ENCODE peak calls at places on chromosomes 11 and 22, in ten cellular contexts. L is progenitor cell of endocrine pancreas; U is mammary epithelial cell; Q is right atrium auricular region; M is A549; X is AG09309; S is upper lobe of left lung; T is psoas muscle; J is activated CD8-positive, alpha-beta T cell treated with anti-CD3 and anti-CD28 coated beads for 36 hours; O is BE2C. B is an unnamed sample.

GRCh38 chr11:13376838-13377237 is 86.2 kb downstream of the BTBD10 start:
- DNase-seq in L (no peak), U (no peak), Q (no peak), M (no peak), X (no peak), S (no peak), T (no peak), J (no peak), O (no peak), B (no peak)

GRCh38 chr11:60193687-60194433 is 11.0 kb upstream of the MS4A6A start:
- DNase-seq in L (peak), U (peak), Q (peak), M (peak), X (no peak), S (peak), T (no peak), J (peak), O (peak), B (peak)

GRCh38 chr11:80281194-80281593 is 840.4 kb upstream of the TENM4 start:
- DNase-seq in L (no peak), U (no peak), Q (no peak), M (no peak), X (no peak), S (no peak), T (no peak), J (no peak), O (no peak), B (no peak)

GRCh38 chr22:23377767-23378166 is 197.5 kb downstream of the BCR start:
- DNase-seq in L (no peak), U (no peak), Q (no peak), M (no peak), X (no peak), S (no peak), T (no peak), J (no peak), O (no peak), B (no peak)

GRCh38 chr11:26093206-26093605 is 238.7 kb upstream of the ANO3 start:
- DNase-seq in L (no peak), U (no peak), Q (no peak), M (no peak), X (no peak), S (no peak), T (no peak), J (no peak), O (no peak), B (no peak)

GRCh38 chr22:44242946-44243724 is 62.4 kb downstream of the PARVG start:
- DNase-seq in L (no peak), U (no peak), Q (peak), M (no peak), X (no peak), S (no peak), T (no peak), J (no peak), O (no peak), B (no peak)

GRCh38 chr11:1229471-1230120 is 6.7 kb downstream of the MUC5B start:
- DNase-seq in L (no peak), U (no peak), Q (no peak), M (no peak), X (no peak), S (no peak), T (peak), J (no peak), O (peak), B (no peak)

GRCh38 chr11:85236211-85236610 is 390.9 kb downstream of the DLG2 start:
- DNase-seq in L (no peak), U (no peak), Q (no peak), M (no peak), X (no peak), S (no peak), T (no peak), J (no peak), O (no peak), B (no peak)

GRCh38 chr11:11973361-11973800 is 35.0 kb downstream of the DKK3 start:
- DNase-seq in L (no peak), U (no peak), Q (peak), M (no peak), X (no peak), S (peak), T (peak), J (no peak), O (no peak), B (no peak)

GRCh38 chr11:64855596-64856304 is 11.3 kb upstream of the CDC42BPG start:
- DNase-seq in L (no peak), U (no peak), Q (no peak), M (no peak), X (no peak), S (no peak), T (no peak), J (no peak), O (no peak), B (no peak)

GRCh38 chr22:29934596-29934995 is 51.6 kb downstream of the MTMR3 start:
- DNase-seq in L (no peak), U (no peak), Q (no peak), M (no peak), X (no peak), S (no peak), T (no peak), J (no peak), O (no peak), B (no peak)

GRCh38 chr11:18100926-18101656 is 4.8 kb downstream of the SAAL1 start:
- DNase-seq in L (no peak), U (no peak), Q (no peak), M (peak), X (no peak), S (no peak), T (no peak), J (peak), O (no peak), B (no peak)

GRCh38 chr22:19598054-19598855 is 74.0 kb upstream of the CLDN5 start:
- DNase-seq in L (no peak), U (peak), Q (no peak), M (no peak), X (no peak), S (peak), T (no peak), J (peak), O (no peak), B (no peak)

GRCh38 chr11:82775736-82776346 is 42.2 kb upstream of the FAM181B start:
- DNase-seq in L (no peak), U (peak), Q (no peak), M (peak), X (peak), S (no peak), T (no peak), J (peak), O (peak), B (peak)

GRCh38 chr11:15697437-15698236 is 582.9 kb downstream of the INSC start:
- DNase-seq in L (no peak), U (no peak), Q (no peak), M (no peak), X (no peak), S (no peak), T (no peak), J (no peak), O (no peak), B (no peak)

GRCh38 chr11:32115406-32115805 is 24.5 kb downstream of the RCN1 start:
- DNase-seq in L (no peak), U (no peak), Q (no peak), M (no peak), X (no peak), S (no peak), T (no peak), J (no peak), O (no peak), B (no peak)

GRCh38 chr11:102831128-102831708 is 12.2 kb downstream of the MMP3 start:
- DNase-seq in L (peak), U (no peak), Q (no peak), M (peak), X (no peak), S (peak), T (peak), J (peak), O (no peak), B (peak)

GRCh38 chr11:105265859-105266258 is 126.3 kb upstream of the CARD18 start:
- DNase-seq in L (no peak), U (peak), Q (no peak), M (no peak), X (no peak), S (no peak), T (no peak), J (no peak), O (no peak), B (no peak)

GRCh38 chr22:39434721-39435120 is 22.1 kb upstream of the MGAT3 start:
- DNase-seq in L (no peak), U (no peak), Q (no peak), M (no peak), X (no peak), S (no peak), T (no peak), J (no peak), O (no peak), B (no peak)

GRCh38 chr22:36411589-36412258 is 24.0 kb upstream of the MYH9 start:
- DNase-seq in L (no peak), U (no peak), Q (no peak), M (no peak), X (no peak), S (no peak), T (no peak), J (peak), O (peak), B (no peak)

GRCh38 chr11:116065986-116066385 is 561.8 kb upstream of the CADM1 start:
- DNase-seq in L (no peak), U (no peak), Q (no peak), M (no peak), X (no peak), S (no peak), T (no peak), J (no peak), O (no peak), B (no peak)

GRCh38 chr11:18581825-18582224 is 6.7 kb downstream of the UEVLD start:
- DNase-seq in L (no peak), U (no peak), Q (no peak), M (no peak), X (no peak), S (no peak), T (no peak), J (no peak), O (no peak), B (no peak)

GRCh38 chr22:30694638-30695350 is at the start of gene OSBP2:
- DNase-seq in L (peak), U (no peak), Q (no peak), M (peak), X (no peak), S (peak), T (peak), J (peak), O (peak), B (peak)

GRCh38 chr11:120739780-120740179 is 228.2 kb downstream of the GRIK4 start:
- DNase-seq in L (no peak), U (no peak), Q (no peak), M (no peak), X (no peak), S (no peak), T (no peak), J (no peak), O (peak), B (no peak)

GRCh38 chr11:95453616-95454118 is 222.7 kb upstream of the SESN3 start:
- DNase-seq in L (no peak), U (peak), Q (no peak), M (no peak), X (no peak), S (peak), T (no peak), J (no peak), O (peak), B (no peak)

GRCh38 chr22:48824673-48825651 is 1002.7 kb downstream of the BRD1 start:
- DNase-seq in L (no peak), U (no peak), Q (no peak), M (no peak), X (no peak), S (no peak), T (no peak), J (peak), O (no peak), B (no peak)

GRCh38 chr22:17352798-17353197 is 16.5 kb upstream of the CECR2 start:
- DNase-seq in L (no peak), U (no peak), Q (no peak), M (no peak), X (no peak), S (no peak), T (no peak), J (no peak), O (no peak), B (no peak)

GRCh38 chr11:114280696-114281095 is 15.5 kb upstream of the NNMT start:
- DNase-seq in L (peak), U (peak), Q (no peak), M (peak), X (peak), S (peak), T (peak), J (peak), O (peak), B (no peak)

GRCh38 chr11:76318744-76319384 is 62.1 kb downstream of the THAP12 start:
- DNase-seq in L (peak), U (peak), Q (peak), M (peak), X (peak), S (peak), T (peak), J (peak), O (peak), B (peak)

GRCh38 chr11:122746050-122746478 is 90.5 kb downstream of the UBASH3B start:
- DNase-seq in L (no peak), U (no peak), Q (no peak), M (no peak), X (no peak), S (peak), T (no peak), J (peak), O (no peak), B (peak)

GRCh38 chr11:46639197-46639839 is 22.0 kb downstream of the ATG13 start:
- DNase-seq in L (no peak), U (no peak), Q (no peak), M (no peak), X (no peak), S (no peak), T (no peak), J (no peak), O (no peak), B (no peak)

GRCh38 chr11:2211113-2211971 is 39.7 kb upstream of the TH start:
- DNase-seq in L (peak), U (no peak), Q (peak), M (peak), X (no peak), S (peak), T (no peak), J (no peak), O (no peak), B (no peak)

GRCh38 chr11:30730011-30730410 is 143.9 kb upstream of the MPPED2 start:
- DNase-seq in L (no peak), U (no peak), Q (no peak), M (no peak), X (no peak), S (no peak), T (no peak), J (no peak), O (no peak), B (no peak)

GRCh38 chr11:111561306-111561705 is 20.8 kb downstream of the LAYN start:
- DNase-seq in L (no peak), U (no peak), Q (no peak), M (no peak), X (no peak), S (no peak), T (no peak), J (no peak), O (no peak), B (no peak)
- TF ChIP-seq CTCF in L (no peak), U (no peak), Q (no peak), M (no peak), X (no peak), S (no peak), T (no peak), J (no peak), O (no peak), B (no peak)

GRCh38 chr11:72584933-72585597 is 89.2 kb downstream of the PDE2A start:
- DNase-seq in L (no peak), U (no peak), Q (no peak), M (no peak), X (no peak), S (no peak), T (no peak), J (no peak), O (no peak), B (no peak)
- TF ChIP-seq CTCF in L (no peak), U (no peak), Q (no peak), M (no peak), X (no peak), S (no peak), T (no peak), J (no peak), O (no peak), B (no peak)

GRCh38 chr11:3958301-3958700 is 102.8 kb downstream of the STIM1 start:
- DNase-seq in L (no peak), U (no peak), Q (no peak), M (no peak), X (no peak), S (no peak), T (no peak), J (no peak), O (no peak), B (no peak)

GRCh38 chr11:3956748-3957147 is 101.3 kb downstream of the STIM1 start:
- DNase-seq in L (no peak), U (no peak), Q (no peak), M (no peak), X (no peak), S (no peak), T (no peak), J (no peak), O (no peak), B (no peak)

GRCh38 chr11:3959918-3960295 is 104.4 kb downstream of the STIM1 start:
- DNase-seq in L (no peak), U (peak), Q (no peak), M (no peak), X (no peak), S (no peak), T (no peak), J (no peak), O (no peak), B (no peak)

GRCh38 chr11:3957437-3957836 is 102.0 kb downstream of the STIM1 start:
- DNase-seq in L (no peak), U (no peak), Q (no peak), M (no peak), X (no peak), S (no peak), T (no peak), J (no peak), O (no peak), B (no peak)

GRCh38 chr11:3959015-3959917 is 103.8 kb downstream of the STIM1 start:
- DNase-seq in L (no peak), U (peak), Q (no peak), M (peak), X (peak), S (no peak), T (no peak), J (no peak), O (no peak), B (no peak)
- TF ChIP-seq CTCF in L (peak), U (peak), Q (peak), M (peak), X (no peak), S (no peak), T (peak), J (peak), O (peak), B (no peak)

GRCh38 chr22:50030315-50031188 is 18.0 kb upstream of the IL17REL start:
- DNase-seq in L (peak), U (peak), Q (peak), M (peak), X (no peak), S (peak), T (peak), J (peak), O (peak), B (peak)
- TF ChIP-seq CTCF in L (peak), U (peak), Q (peak), M (peak), X (peak), S (peak), T (peak), J (peak), O (peak), B (peak)

GRCh38 chr11:8192896-8193209 is 24.0 kb upstream of the RIC3 start:
- DNase-seq in L (no peak), U (no peak), Q (no peak), M (no peak), X (no peak), S (no peak), T (no peak), J (no peak), O (peak), B (no peak)
- TF ChIP-seq CTCF in L (no peak), U (no peak), Q (peak), M (no peak), X (no peak), S (no peak), T (no peak), J (no peak), O (no peak), B (no peak)

GRCh38 chr11:126115820-126116319 is 53.2 kb upstream of the CDON start:
- DNase-seq in L (peak), U (no peak), Q (peak), M (peak), X (peak), S (peak), T (peak), J (no peak), O (peak), B (no peak)
- TF ChIP-seq CTCF in L (peak), U (no peak), Q (no peak), M (no peak), X (peak), S (peak), T (peak), J (no peak), O (peak), B (no peak)

DNA sequence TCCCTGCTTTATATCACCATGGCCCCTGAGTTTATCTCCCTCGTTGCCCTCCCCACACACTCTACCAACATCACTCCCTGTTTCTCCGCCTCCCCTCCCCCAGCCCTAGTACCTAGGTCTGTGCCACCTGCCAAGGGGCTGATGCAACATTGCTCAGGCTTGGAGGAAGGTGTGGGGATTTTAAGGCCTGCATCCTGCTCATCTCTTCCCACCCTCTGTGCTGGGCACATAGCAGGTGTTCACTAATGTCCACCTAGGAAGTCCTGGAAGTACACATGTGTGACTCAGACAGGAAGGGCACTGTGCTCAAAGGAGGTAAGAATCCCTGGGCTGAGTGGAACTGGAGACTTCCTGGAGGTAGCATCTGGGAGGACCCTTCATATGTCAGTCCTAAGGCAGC is 37.0 kb downstream of the PDE2A start:
- DNase-seq in L (no peak), U (no peak), Q (no peak), M (no peak), X (no peak), S (no peak), T (no peak), J (no peak), O (no peak), B (no peak)
- TF ChIP-seq CTCF in L (no peak), U (no peak), Q (no peak), M (no peak), X (no peak), S (no peak), T (no peak), J (no peak), O (no peak), B (no peak)

GRCh38 chr22:42353883-42354727 is 78.1 kb downstream of the NFAM1 start:
- DNase-seq in L (no peak), U (no peak), Q (no peak), M (no peak), X (no peak), S (no peak), T (no peak), J (no peak), O (peak), B (no peak)
- TF ChIP-seq CTCF in L (no peak), U (no peak), Q (no peak), M (no peak), X (peak), S (no peak), T (no peak), J (no peak), O (peak), B (no peak)

B was measured in GM13976.